ENCODE peak calls at places on chromosomes 2 and 18, in ten cellular contexts. U, H, C, D, I, K, N, J, P and L are unnamed samples.

GRCh38 chr2:168692132-168692762 is 110.2 kb upstream of the NOSTRIN start:
- DNase-seq in P (no peak), J (no peak), H (no peak), K (no peak), N (no peak), C (no peak), I (no peak), D (no peak), U (no peak), L (no peak)

GRCh38 chr2:119449526-119449925 is 17.9 kb downstream of the TMEM37 start:
- DNase-seq in U (no peak), N (no peak), D (peak; percentile 57), K (no peak), C (no peak), H (peak; percentile 78), I (no peak), P (no peak), J (no peak), L (no peak)

GRCh38 chr2:205683179-205683978 is 1.1 kb downstream of the NRP2 start:
- DNase-seq in N (no peak), J (no peak), P (no peak), H (no peak), U (no peak), I (no peak), D (no peak), C (peak; percentile 63), K (no peak), L (no peak)

GRCh38 chr2:42925742-42926437 is 133.5 kb upstream of the HAAO start:
- DNase-seq in N (no peak), P (no peak), U (no peak), K (no peak), I (peak; percentile 79), H (peak; percentile 52), C (no peak), D (no peak), J (no peak), L (peak; percentile 67)

GRCh38 chr18:63683152-63683551 is 19.6 kb upstream of the SERPINB11 start:
- DNase-seq in K (no peak), J (peak; percentile 26), I (no peak), H (peak; percentile 58), U (peak; percentile 94), P (no peak), C (peak; percentile 80), N (no peak), D (peak; percentile 71), L (no peak)

GRCh38 chr2:53632714-53633113 is 134.9 kb upstream of the CHAC2 start:
- DNase-seq in N (no peak), H (no peak), P (no peak), I (no peak), J (no peak), D (no peak), U (no peak), K (no peak), C (peak; percentile 90), L (no peak)

GRCh38 chr18:75810481-75810880 is 383.0 kb upstream of the SMIM21 start:
- DNase-seq in D (no peak), C (peak; percentile 22), P (no peak), K (no peak), J (no peak), H (no peak), I (no peak), U (no peak), N (no peak), L (no peak)

GRCh38 chr2:9998916-9999654 is 44.3 kb upstream of the KLF11 start:
- DNase-seq in C (no peak), P (no peak), K (peak; percentile 57), D (no peak), N (no peak), U (no peak), I (no peak), H (no peak), J (no peak), L (no peak)

GRCh38 chr18:51082571-51083264 is 52.7 kb downstream of the SMAD4 start:
- DNase-seq in I (no peak), U (peak; percentile 27), C (peak; percentile 63), N (no peak), J (no peak), D (no peak), P (no peak), H (no peak), K (no peak), L (no peak)

GRCh38 chr2:202508686-202509085 is 126.1 kb upstream of the FAM117B start:
- DNase-seq in K (no peak), P (no peak), N (no peak), U (no peak), J (no peak), H (no peak), D (no peak), I (no peak), C (peak; percentile 49), L (no peak)

DNA sequence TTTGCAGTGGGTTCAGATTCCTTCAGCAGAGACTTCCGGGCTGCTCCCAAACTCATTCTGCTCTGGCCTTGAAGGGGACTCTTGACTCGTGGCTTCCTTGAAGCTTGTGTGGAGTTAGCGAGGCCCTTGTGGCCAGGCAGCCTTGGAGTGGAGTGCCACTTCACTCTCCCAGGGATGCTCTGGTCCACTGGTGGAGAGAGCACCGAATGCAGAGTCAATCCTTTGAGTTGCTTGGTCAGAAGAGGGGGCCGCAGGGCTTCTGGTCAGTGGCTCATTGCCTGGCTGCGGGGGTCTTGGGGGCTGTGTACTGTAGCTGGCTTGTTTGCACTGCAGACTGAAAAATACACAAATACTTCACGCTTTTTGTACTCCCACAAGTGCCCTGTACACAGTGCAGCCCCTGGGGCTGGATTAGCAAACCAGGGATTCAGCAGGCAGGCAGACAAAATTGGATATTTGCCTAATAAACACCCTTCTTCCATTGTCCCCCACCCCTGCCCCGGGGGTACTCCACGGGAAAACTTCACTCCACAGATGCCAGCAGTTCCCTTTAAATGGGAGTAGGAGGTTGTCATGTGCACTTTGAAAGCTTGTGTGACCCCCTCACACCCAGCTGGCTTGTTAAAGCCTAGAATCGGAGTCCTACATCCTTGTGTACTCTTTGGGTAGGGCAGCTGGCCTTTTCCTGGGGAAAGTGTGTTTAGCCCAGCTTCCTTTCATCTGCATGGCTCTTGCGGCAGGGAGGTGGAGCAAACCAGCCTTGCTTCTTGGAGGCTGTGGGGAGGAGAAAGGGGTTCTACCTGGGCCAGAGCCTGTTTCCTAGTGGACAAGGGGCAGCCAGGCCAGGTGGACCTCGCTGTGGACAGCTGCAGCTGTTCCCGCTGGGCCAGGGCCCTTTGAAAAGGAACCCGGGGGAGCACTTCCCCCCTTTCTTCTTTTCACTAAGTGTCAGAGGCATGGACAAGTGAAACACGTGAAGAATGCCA is 3.4 kb downstream of the GLI2 start:
- DNase-seq in U (peak; percentile 74), C (no peak), I (no peak), P (no peak), H (peak; percentile 77), N (no peak), J (peak; percentile 67), K (no peak), D (no peak), L (no peak)
- H3K4me1 ChIP-seq in U (peaks cover 20% of the 10 kb centered on the region), C (peaks cover 10% of the 10 kb centered on the region), I (no peaks in the 10 kb centered on the region), P (peaks cover 57% of the 10 kb centered on the region), H (peaks cover 50% of the 10 kb centered on the region), N (peaks cover 6% of the 10 kb centered on the region), J (peaks cover 29% of the 10 kb centered on the region), K (peaks cover 54% of the 10 kb centered on the region), D (peaks cover 45% of the 10 kb centered on the region), L (peaks cover 28% of the 10 kb centered on the region)

GRCh38 chr2:72146357-72147302 is 1.0 kb downstream of the CYP26B1 start:
- DNase-seq in H (peak; percentile 48), J (no peak), K (no peak), N (no peak), U (no peak), P (no peak), C (no peak), D (no peak), I (peak; percentile 40), L (peak; percentile 52)

GRCh38 chr2:72147303-72147970 is at the start of gene CYP26B1:
- DNase-seq in J (peak; percentile 52), U (peak; percentile 45), N (no peak), C (no peak), I (peak; percentile 46), P (no peak), K (no peak), H (peak; percentile 82), D (peak; percentile 43), L (peak; percentile 64)

GRCh38 chr2:72144746-72145657 is 2.7 kb downstream of the CYP26B1 start:
- DNase-seq in H (peak; percentile 84), N (no peak), D (peak; percentile 62), U (peak; percentile 82), P (no peak), J (peak; percentile 44), I (peak; percentile 64), C (no peak), K (no peak), L (peak; percentile 71)

GRCh38 chr2:72144412-72144745 is 3.3 kb downstream of the CYP26B1 start:
- DNase-seq in N (no peak), I (no peak), C (no peak), H (no peak), P (no peak), U (no peak), K (no peak), D (no peak), J (no peak), L (no peak)

GRCh38 chr2:72145658-72146329 is 1.9 kb downstream of the CYP26B1 start:
- DNase-seq in K (no peak), I (peak; percentile 24), P (no peak), N (no peak), J (no peak), C (no peak), U (no peak), H (no peak), D (peak; percentile 27), L (peak; percentile 20)
- H3K4me3 ChIP-seq in K (peak overlapping the region; percentile 64), I (peak overlapping the region; percentile 46), P (no peak overlapping the region), N (peak overlapping the region; percentile 52), J (no peak overlapping the region), C (peak overlapping the region; percentile 41), U (no peak overlapping the region), H (peak overlapping the region; percentile 61), D (peak overlapping the region; percentile 60), L (peak overlapping the region; percentile 46)

GRCh38 chr2:67242456-67242855 is 154.7 kb upstream of the ETAA1 start:
- DNase-seq in C (no peak), P (no peak), H (no peak), I (no peak), K (no peak), U (no peak), N (no peak), D (no peak), J (no peak), L (no peak)
- H3K4me1 ChIP-seq in C (no peaks in the 10 kb centered on the region), P (no peaks in the 10 kb centered on the region), H (no peaks in the 10 kb centered on the region), I (no peaks in the 10 kb centered on the region), K (no peaks in the 10 kb centered on the region), U (no peaks in the 10 kb centered on the region), N (no peaks in the 10 kb centered on the region), D (peaks cover 25% of the 10 kb centered on the region), J (no peaks in the 10 kb centered on the region), L (no peaks in the 10 kb centered on the region)

DNA sequence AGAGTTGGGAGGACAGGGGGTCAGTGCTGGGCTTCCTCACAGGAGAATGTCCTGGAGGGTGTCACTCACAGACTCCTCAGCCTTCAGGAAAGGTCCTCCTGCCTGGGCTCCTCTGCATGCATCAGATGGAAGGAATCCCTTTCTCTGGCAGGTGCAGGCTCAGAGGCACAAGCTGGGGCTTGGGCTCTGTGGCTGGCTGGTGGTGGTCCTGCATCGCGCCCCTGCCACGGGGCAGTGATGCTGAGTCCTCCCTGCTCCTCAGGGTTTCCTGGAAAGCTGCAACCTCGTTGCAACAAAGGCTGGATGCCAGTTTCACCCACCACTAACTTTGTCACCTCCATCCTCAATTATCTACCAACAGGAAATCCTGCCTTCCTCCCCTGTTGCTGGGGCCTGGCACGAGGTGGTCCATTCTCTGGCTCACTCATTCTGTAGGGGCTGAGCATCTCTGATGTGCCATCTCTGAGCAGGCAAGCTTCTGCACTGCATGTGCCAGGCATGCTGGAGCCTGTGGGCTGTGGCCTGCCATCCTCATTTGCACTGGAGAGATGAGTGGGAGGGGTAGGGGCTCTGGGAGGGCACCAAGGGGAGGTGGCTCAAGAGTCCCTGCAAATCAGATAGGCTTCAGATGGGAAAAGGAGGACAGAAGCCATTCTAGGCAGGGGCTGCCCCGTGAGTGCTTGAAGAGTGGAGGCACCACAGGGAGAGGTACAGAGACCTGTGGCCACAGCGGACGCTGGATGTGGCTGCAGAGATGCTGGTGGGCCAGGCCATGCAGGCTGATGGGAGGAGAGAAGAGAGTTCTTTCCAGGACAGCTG is 272.6 kb upstream of the HS6ST1 start:
- DNase-seq in N (no peak), I (no peak), P (no peak), U (no peak), K (peak; percentile 54), H (no peak), D (no peak), J (no peak), C (no peak), L (no peak)
- H3K4me3 ChIP-seq in N (no peak overlapping the region), I (no peak overlapping the region), P (no peak overlapping the region), U (no peak overlapping the region), K (no peak overlapping the region), H (no peak overlapping the region), D (no peak overlapping the region), J (no peak overlapping the region), C (no peak overlapping the region), L (no peak overlapping the region)